ENCODE peak calls at places on chromosome 12, in four cellular contexts. Q, T, A and Y are unnamed samples.

GRCh38 chr12:27305673-27306504 is 26.7 kb upstream of the BMAL2 start:
- DNase-seq in Q (peak; percentile 27), T (no peak), A (no peak), Y (no peak)

GRCh38 chr12:14884458-14884878 is 1.2 kb downstream of the MGP start:
- DNase-seq in Q (no peak), T (peak; percentile 81), A (peak; percentile 73), Y (peak; percentile 35)

GRCh38 chr12:2177751-2178150 is 125.0 kb downstream of the CACNA1C start:
- DNase-seq in Q (no peak), T (no peak), A (no peak), Y (no peak)

GRCh38 chr12:48422060-48422459 is 50.3 kb upstream of the ANP32D start:
- DNase-seq in Q (no peak), T (no peak), A (no peak), Y (no peak)

GRCh38 chr12:65372574-65372973 is 94.1 kb downstream of the MSRB3 start:
- DNase-seq in Q (no peak), T (no peak), A (no peak), Y (no peak)

GRCh38 chr12:12156116-12156515 is 85.4 kb downstream of the BCL2L14 start:
- DNase-seq in Q (no peak), T (no peak), A (no peak), Y (no peak)

GRCh38 chr12:6752181-6752930 is 585 bp downstream of the MLF2 start:
- DNase-seq in Q (no peak), T (peak; percentile 60), A (no peak), Y (no peak)

GRCh38 chr12:1332327-1332726 is 262.1 kb downstream of the FBXL14 start:
- DNase-seq in Q (peak; percentile 6), T (no peak), A (no peak), Y (peak; percentile 59)

GRCh38 chr12:96502477-96502876 is 13.1 kb downstream of the CFAP54 start:
- DNase-seq in Q (no peak), T (no peak), A (no peak), Y (no peak)

GRCh38 chr12:70590549-70591226 is 46.5 kb downstream of the PTPRB start:
- DNase-seq in Q (no peak), T (no peak), A (no peak), Y (no peak)

GRCh38 chr12:62844915-62845314 is 90.0 kb downstream of the PPM1H start:
- DNase-seq in Q (no peak), T (no peak), A (no peak), Y (no peak)

GRCh38 chr12:64459388-64460024 is 7.6 kb downstream of the TBK1 start:
- DNase-seq in Q (no peak), T (no peak), A (no peak), Y (no peak)

GRCh38 chr12:111578276-111578970 is 20.7 kb downstream of the ATXN2 start:
- DNase-seq in Q (no peak), T (no peak), A (no peak), Y (peak; percentile 61)

GRCh38 chr12:124188059-124188458 is 106.8 kb upstream of the RFLNA start:
- DNase-seq in Q (no peak), T (no peak), A (no peak), Y (no peak)

GRCh38 chr12:60333461-60333860 is 737.6 kb downstream of the SLC16A7 start:
- DNase-seq in Q (no peak), T (no peak), A (no peak), Y (no peak)

GRCh38 chr12:1318327-1319031 is 275.9 kb downstream of the FBXL14 start:
- DNase-seq in Q (no peak), T (no peak), A (peak; percentile 19), Y (peak; percentile 22)

GRCh38 chr12:104588048-104588942 is 131.5 kb downstream of the CHST11 start:
- DNase-seq in Q (peak; percentile 89), T (no peak), A (no peak), Y (peak; percentile 97)

GRCh38 chr12:13169255-13169654 is 27.3 kb upstream of the EMP1 start:
- DNase-seq in Q (no peak), T (no peak), A (no peak), Y (no peak)

GRCh38 chr12:106010746-106011145 is 128.0 kb downstream of the NUAK1 start:
- DNase-seq in Q (no peak), T (no peak), A (no peak), Y (no peak)

GRCh38 chr12:27469161-27469560 is 22.6 kb downstream of the SMCO2 start:
- DNase-seq in Q (no peak), T (no peak), A (no peak), Y (no peak)

GRCh38 chr12:126784328-126784921 is 1482.5 kb upstream of the TMEM132C start:
- DNase-seq in Q (peak; percentile 66), T (peak; percentile 20), A (peak; percentile 13), Y (no peak)

GRCh38 chr12:26940820-26941219 is 2.5 kb downstream of the FGFR1OP2 start:
- DNase-seq in Q (no peak), T (no peak), A (no peak), Y (no peak)

GRCh38 chr12:99170461-99170860 is 477.1 kb upstream of the GARIN6 start:
- DNase-seq in Q (no peak), T (no peak), A (no peak), Y (no peak)

GRCh38 chr12:42446761-42447160 is 120.8 kb downstream of the PPHLN1 start:
- DNase-seq in Q (no peak), T (no peak), A (no peak), Y (no peak)

GRCh38 chr12:98644433-98644711 is 216 bp downstream of the IKBIP start:
- DNase-seq in Q (peak; percentile 27), T (no peak), A (no peak), Y (peak; percentile 86)

GRCh38 chr12:103908877-103909276 is 21.3 kb upstream of the HSP90B1 start:
- DNase-seq in Q (no peak), T (no peak), A (no peak), Y (peak; percentile 42)

GRCh38 chr12:93645702-93646101 is 31.5 kb upstream of the CRADD start:
- DNase-seq in Q (no peak), T (no peak), A (no peak), Y (no peak)

GRCh38 chr12:127107744-127108143 is 1159.2 kb upstream of the TMEM132C start:
- DNase-seq in Q (no peak), T (no peak), A (no peak), Y (peak; percentile 88)

GRCh38 chr12:71349950-71350349 is 89.6 kb upstream of the LGR5 start:
- DNase-seq in Q (no peak), T (no peak), A (no peak), Y (no peak)

GRCh38 chr12:19778822-19779221 is 339.5 kb downstream of the AEBP2 start:
- DNase-seq in Q (no peak), T (no peak), A (no peak), Y (no peak)

GRCh38 chr12:102833687-102834435 is 83.2 kb downstream of the PAH start:
- DNase-seq in Q (no peak), T (no peak), A (no peak), Y (no peak)

GRCh38 chr12:131830335-131831020 is 2.3 kb downstream of the MMP17 start:
- DNase-seq in Q (peak; percentile 23), T (peak; percentile 81), A (peak; percentile 86), Y (no peak)

GRCh38 chr12:108516511-108517275 is 1.6 kb downstream of the FICD start:
- DNase-seq in Q (no peak), T (no peak), A (no peak), Y (no peak)
- TF ChIP-seq CTCF in Q (no peak), T (no peak), A (no peak), Y (no peak)

DNA sequence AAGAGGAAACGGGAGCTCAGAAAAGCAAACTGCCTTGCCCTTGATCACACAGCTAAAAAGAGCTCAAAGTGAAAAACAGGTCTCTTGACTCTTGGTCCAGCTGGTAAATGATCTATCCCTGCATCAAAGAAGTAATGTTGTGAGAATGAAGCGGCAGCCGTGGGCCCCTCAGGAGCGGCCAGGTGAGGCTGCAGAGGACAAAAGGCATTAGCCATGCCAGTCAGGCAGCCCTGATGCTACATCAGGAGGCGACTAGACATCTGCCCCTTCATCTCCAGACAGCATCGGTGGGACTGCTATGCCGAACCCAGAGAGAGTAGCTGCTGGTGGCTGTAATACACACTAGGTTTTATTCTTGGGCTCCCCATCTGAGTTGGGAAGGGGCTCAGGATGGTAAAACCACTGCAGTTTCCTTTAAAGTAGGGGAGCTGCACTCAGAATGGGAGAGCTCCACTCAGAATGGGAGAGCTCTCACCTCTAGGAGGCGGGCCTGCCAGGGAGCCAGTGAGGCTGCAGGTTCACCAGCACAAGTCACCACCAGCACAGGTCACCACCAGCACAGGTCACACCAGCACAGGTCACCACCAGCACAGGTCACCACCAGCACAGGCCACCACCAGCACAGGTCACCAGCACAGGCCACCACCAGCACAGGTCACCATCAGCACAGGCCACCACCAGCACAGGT is 120.1 kb downstream of the TSPAN9 start:
- DNase-seq in Q (no peak), T (no peak), A (no peak), Y (no peak)
- H3K4me1 ChIP-seq in Q (no peaks in the 10 kb centered on the region), T (peaks cover 34% of the 10 kb centered on the region), A (peaks cover 11% of the 10 kb centered on the region), Y (no peaks in the 10 kb centered on the region)

GRCh38 chr12:32819424-32819823 is 63.7 kb upstream of the YARS2 start:
- DNase-seq in Q (no peak), T (no peak), A (no peak), Y (no peak)

GRCh38 chr12:32821293-32822089 is 65.8 kb upstream of the YARS2 start:
- DNase-seq in Q (no peak), T (no peak), A (no peak), Y (peak; percentile 64)

GRCh38 chr12:32822344-32822743 is 66.6 kb upstream of the YARS2 start:
- DNase-seq in Q (no peak), T (no peak), A (no peak), Y (no peak)

GRCh38 chr12:32824596-32824995 is 68.9 kb upstream of the YARS2 start:
- DNase-seq in Q (no peak), T (no peak), A (no peak), Y (no peak)

DNA sequence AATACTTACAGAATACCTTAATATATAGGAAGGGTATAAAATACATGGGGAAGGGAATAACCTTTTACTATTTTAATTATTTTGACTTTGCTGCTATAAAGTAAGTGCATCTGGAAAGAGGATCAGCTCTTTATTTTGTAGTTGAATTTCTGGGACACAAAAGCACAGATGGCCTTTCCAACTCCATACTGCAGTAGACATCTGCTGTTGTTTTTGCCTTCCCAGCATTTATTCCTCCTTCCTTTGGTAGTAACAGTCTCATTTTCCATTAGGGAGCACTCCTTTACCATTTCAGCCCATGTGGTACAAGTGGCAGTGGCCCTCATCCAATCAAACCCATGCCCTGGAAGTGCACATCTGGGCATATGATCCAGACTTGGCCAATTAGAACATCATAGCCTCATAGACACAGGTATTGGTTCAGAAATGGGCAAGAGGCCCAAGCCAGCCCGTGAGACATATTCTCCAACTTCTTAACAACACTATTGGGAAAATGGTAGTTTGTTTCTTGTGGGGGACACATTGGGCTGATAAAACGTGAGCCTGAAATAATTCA is 64.8 kb upstream of the YARS2 start:
- DNase-seq in Q (no peak), T (no peak), A (no peak), Y (no peak)
- H3K27ac ChIP-seq in Q (no peak overlapping the region), T (peak overlapping the region; percentile 71), A (peak overlapping the region; percentile 80), Y (no peak overlapping the region)

DNA sequence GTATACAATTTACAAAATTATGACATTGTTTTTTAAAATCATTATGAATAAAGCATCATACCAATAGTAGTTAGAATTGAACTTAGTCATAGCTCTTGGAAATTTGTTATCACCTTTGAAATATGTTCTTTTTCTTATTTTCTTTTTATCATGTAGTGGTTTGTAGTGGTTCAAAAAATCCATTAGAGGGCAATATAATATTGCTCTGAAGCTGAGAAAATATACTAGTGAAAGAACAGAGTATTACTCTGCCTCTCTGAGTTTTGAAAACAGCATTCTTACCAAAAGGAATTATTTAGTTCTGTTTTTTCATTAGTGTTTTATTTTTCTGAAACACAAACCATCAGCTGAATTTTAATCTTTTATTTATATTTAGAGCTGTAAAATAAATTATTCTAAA is 76.2 kb downstream of the PDZRN4 start:
- DNase-seq in Q (no peak), T (no peak), A (no peak), Y (no peak)
- TF ChIP-seq CTCF in Q (peak; percentile 48), T (peak; percentile 52), A (peak; percentile 51), Y (peak; percentile 69)

GRCh38 chr12:101653030-101653429 is 44.4 kb upstream of the CHPT1 start:
- DNase-seq in Q (no peak), T (no peak), A (no peak), Y (no peak)
- H3K4me1 ChIP-seq in Q (no peaks in the 10 kb centered on the region), T (no peaks in the 10 kb centered on the region), A (no peaks in the 10 kb centered on the region), Y (no peaks in the 10 kb centered on the region)